ENCODE peak calls at places on chromosomes 16 and 17, in seven cellular contexts. One of them, this sample, is unnamed.

GRCh38 chr17:1076299-1076981 is 79.5 kb downstream of the TIMM22 start:
- DNase-seq in IMR-90: no peak
- DNase-seq in neuronal stem cell: no peak
- DNase-seq in mesendoderm: no peak
- DNase-seq in A549: no peak
- DNase-seq in GM23248: no peak
- DNase-seq in neural progenitor cell: no peak
- DNase-seq in this sample: no peak

GRCh38 chr16:71230122-71230845 is at the start of gene HYDIN:
- DNase-seq in IMR-90: peak; percentile 30
- DNase-seq in neuronal stem cell: peak; percentile 88
- DNase-seq in mesendoderm: peak; percentile 97
- DNase-seq in A549: peak; percentile 78
- DNase-seq in GM23248: peak; percentile 63
- DNase-seq in neural progenitor cell: peak; percentile 98
- DNase-seq in this sample: peak; percentile 29

GRCh38 chr16:65117701-65118448 is 4.0 kb downstream of the CDH11 start:
- DNase-seq in IMR-90: peak; percentile 90
- DNase-seq in neuronal stem cell: peak; percentile 63
- DNase-seq in mesendoderm: peak; percentile 88
- DNase-seq in A549: peak; percentile 51
- DNase-seq in GM23248: peak; percentile 89
- DNase-seq in neural progenitor cell: peak; percentile 86
- DNase-seq in this sample: peak; percentile 77

GRCh38 chr17:73957564-73957963 is 245.9 kb upstream of the RPL38 start:
- DNase-seq in IMR-90: no peak
- DNase-seq in neuronal stem cell: no peak
- DNase-seq in mesendoderm: peak; percentile 44
- DNase-seq in A549: no peak
- DNase-seq in GM23248: no peak
- DNase-seq in neural progenitor cell: no peak
- DNase-seq in this sample: no peak

GRCh38 chr17:73030501-73030911 is 62.0 kb downstream of the SLC39A11 start:
- DNase-seq in IMR-90: peak; percentile 24
- DNase-seq in neuronal stem cell: no peak
- DNase-seq in mesendoderm: no peak
- DNase-seq in A549: no peak
- DNase-seq in GM23248: peak; percentile 67
- DNase-seq in neural progenitor cell: no peak
- DNase-seq in this sample: no peak

GRCh38 chr17:3020381-3020780 is 43.0 kb downstream of the OR1D5 start:
- DNase-seq in IMR-90: no peak
- DNase-seq in neuronal stem cell: no peak
- DNase-seq in mesendoderm: no peak
- DNase-seq in A549: no peak
- DNase-seq in GM23248: no peak
- DNase-seq in neural progenitor cell: no peak
- DNase-seq in this sample: no peak

GRCh38 chr17:61597606-61598005 is 6.6 kb upstream of the NACA2 start:
- DNase-seq in IMR-90: no peak
- DNase-seq in neuronal stem cell: no peak
- DNase-seq in mesendoderm: no peak
- DNase-seq in A549: no peak
- DNase-seq in GM23248: no peak
- DNase-seq in neural progenitor cell: no peak
- DNase-seq in this sample: no peak

GRCh38 chr16:79651363-79651762 is 50.8 kb upstream of the MAF start:
- DNase-seq in IMR-90: peak; percentile 1
- DNase-seq in neuronal stem cell: no peak
- DNase-seq in mesendoderm: no peak
- DNase-seq in A549: peak; percentile 25
- DNase-seq in GM23248: peak; percentile 7
- DNase-seq in neural progenitor cell: no peak
- DNase-seq in this sample: peak; percentile 80

GRCh38 chr16:969508-970378 is 1.0 kb downstream of the LMF1 start:
- DNase-seq in IMR-90: peak; percentile 13
- DNase-seq in neuronal stem cell: no peak
- DNase-seq in mesendoderm: peak; percentile 18
- DNase-seq in A549: no peak
- DNase-seq in GM23248: peak; percentile 69
- DNase-seq in neural progenitor cell: no peak
- DNase-seq in this sample: no peak

GRCh38 chr17:794876-795275 is 12.7 kb downstream of the MRM3 start:
- DNase-seq in IMR-90: peak; percentile 59
- DNase-seq in neuronal stem cell: peak; percentile 70
- DNase-seq in mesendoderm: peak; percentile 84
- DNase-seq in A549: peak; percentile 87
- DNase-seq in GM23248: peak; percentile 92
- DNase-seq in neural progenitor cell: peak; percentile 92
- DNase-seq in this sample: peak; percentile 36

GRCh38 chr17:50151937-50152547 is 1.6 kb upstream of the PPP1R9B start:
- DNase-seq in IMR-90: peak; percentile 87
- DNase-seq in neuronal stem cell: peak; percentile 77
- DNase-seq in mesendoderm: peak; percentile 98
- DNase-seq in A549: peak; percentile 99
- DNase-seq in GM23248: peak; percentile 92
- DNase-seq in neural progenitor cell: peak; percentile 92
- DNase-seq in this sample: peak; percentile 80

GRCh38 chr16:29007865-29008593 is 23.2 kb downstream of the LAT start:
- DNase-seq in IMR-90: peak; percentile 90
- DNase-seq in neuronal stem cell: no peak
- DNase-seq in mesendoderm: no peak
- DNase-seq in A549: no peak
- DNase-seq in GM23248: peak; percentile 86
- DNase-seq in neural progenitor cell: no peak
- DNase-seq in this sample: peak; percentile 81

GRCh38 chr16:9297437-9298113 is 206.1 kb downstream of the HAPSTR1 start:
- DNase-seq in IMR-90: no peak
- DNase-seq in neuronal stem cell: no peak
- DNase-seq in mesendoderm: peak; percentile 70
- DNase-seq in A549: peak; percentile 36
- DNase-seq in GM23248: peak; percentile 29
- DNase-seq in neural progenitor cell: peak; percentile 61
- DNase-seq in this sample: no peak

GRCh38 chr16:89693931-89694783 is 7.3 kb downstream of the SPATA2L start:
- DNase-seq in IMR-90: no peak
- DNase-seq in neuronal stem cell: no peak
- DNase-seq in mesendoderm: no peak
- DNase-seq in A549: no peak
- DNase-seq in GM23248: no peak
- DNase-seq in neural progenitor cell: no peak
- DNase-seq in this sample: no peak

GRCh38 chr16:1715220-1715619 is 9.2 kb downstream of the MAPK8IP3 start:
- DNase-seq in IMR-90: no peak
- DNase-seq in neuronal stem cell: no peak
- DNase-seq in mesendoderm: no peak
- DNase-seq in A549: no peak
- DNase-seq in GM23248: no peak
- DNase-seq in neural progenitor cell: no peak
- DNase-seq in this sample: no peak

GRCh38 chr16:79098897-79099296 is 501.6 kb downstream of the MAF start:
- DNase-seq in IMR-90: no peak
- DNase-seq in neuronal stem cell: no peak
- DNase-seq in mesendoderm: no peak
- DNase-seq in A549: no peak
- DNase-seq in GM23248: no peak
- DNase-seq in neural progenitor cell: no peak
- DNase-seq in this sample: no peak

GRCh38 chr17:7293821-7294613 is 422 bp downstream of the YBX2 start:
- DNase-seq in IMR-90: no peak
- DNase-seq in neuronal stem cell: no peak
- DNase-seq in mesendoderm: peak; percentile 67
- DNase-seq in A549: no peak
- DNase-seq in GM23248: no peak
- DNase-seq in neural progenitor cell: peak; percentile 77
- DNase-seq in this sample: no peak

GRCh38 chr17:73325527-73325842 is 13.7 kb upstream of the CDC42EP4 start:
- DNase-seq in IMR-90: peak; percentile 63
- DNase-seq in neuronal stem cell: no peak
- DNase-seq in mesendoderm: no peak
- DNase-seq in A549: no peak
- DNase-seq in GM23248: peak; percentile 90
- DNase-seq in neural progenitor cell: no peak
- DNase-seq in this sample: no peak

GRCh38 chr17:41404024-41404651 is 6.7 kb upstream of the KRT31 start:
- DNase-seq in IMR-90: peak; percentile 97
- DNase-seq in neuronal stem cell: no peak
- DNase-seq in mesendoderm: peak; percentile 27
- DNase-seq in A549: peak; percentile 77
- DNase-seq in GM23248: peak; percentile 97
- DNase-seq in neural progenitor cell: no peak
- DNase-seq in this sample: peak; percentile 98

GRCh38 chr16:22262460-22262859 is 34.7 kb upstream of the POLR3E start:
- DNase-seq in IMR-90: peak; percentile 45
- DNase-seq in neuronal stem cell: no peak
- DNase-seq in mesendoderm: no peak
- DNase-seq in A549: no peak
- DNase-seq in GM23248: peak; percentile 60
- DNase-seq in neural progenitor cell: no peak
- DNase-seq in this sample: peak; percentile 30

GRCh38 chr16:89633064-89633631 is 19.7 kb downstream of the DPEP1 start:
- DNase-seq in IMR-90: peak; percentile 73
- DNase-seq in neuronal stem cell: no peak
- DNase-seq in mesendoderm: no peak
- DNase-seq in A549: peak; percentile 72
- DNase-seq in GM23248: peak; percentile 96
- DNase-seq in neural progenitor cell: no peak
- DNase-seq in this sample: peak; percentile 62

DNA sequence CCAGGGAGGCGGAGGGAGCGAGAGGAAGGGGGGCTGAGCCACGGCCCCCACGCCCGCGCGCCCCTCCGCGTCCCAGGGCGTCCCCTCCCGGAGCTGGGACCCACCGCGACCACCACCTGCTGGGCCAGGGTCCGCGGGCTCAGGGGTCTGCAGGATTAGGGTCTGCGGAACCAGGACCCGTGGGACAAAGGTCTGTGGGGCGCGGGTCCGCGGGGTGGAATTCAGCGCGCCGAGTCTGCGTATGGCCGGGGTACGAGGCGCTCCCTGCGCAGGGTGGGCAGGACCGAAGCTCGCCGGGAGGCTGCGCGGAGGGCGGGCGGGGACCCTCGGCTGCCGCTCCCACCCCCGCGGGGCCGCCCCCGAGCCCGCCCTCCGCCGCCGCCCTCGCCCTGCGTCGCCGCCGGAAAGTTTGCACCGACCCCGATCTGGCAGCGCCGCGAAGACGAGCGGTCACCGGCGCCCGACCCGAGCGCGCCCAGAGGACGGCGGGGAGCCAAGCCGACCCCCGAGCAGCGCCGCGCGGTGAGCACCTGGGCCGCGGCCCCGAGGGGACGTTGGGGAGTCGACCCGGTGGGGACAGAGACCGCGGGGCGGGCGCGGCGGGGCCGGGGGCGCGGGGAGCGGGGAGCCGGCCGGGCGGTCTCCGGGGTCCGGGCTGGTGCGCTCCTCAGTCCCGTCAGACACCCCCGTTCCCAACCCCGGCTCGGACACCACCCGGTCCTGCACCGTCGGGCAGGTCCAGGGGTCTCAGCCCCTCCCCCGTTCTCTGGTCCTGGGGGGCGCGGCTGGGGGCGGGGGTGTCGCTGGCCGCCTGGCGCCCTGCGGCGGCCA is at the start of gene GCGR:
- DNase-seq in IMR-90: no peak
- DNase-seq in neuronal stem cell: no peak
- DNase-seq in mesendoderm: no peak
- DNase-seq in A549: no peak
- DNase-seq in GM23248: no peak
- DNase-seq in neural progenitor cell: peak; percentile 49
- DNase-seq in this sample: no peak
- H3K4me3 ChIP-seq in IMR-90: no peak within 1 kb of the TSS
- H3K4me3 ChIP-seq in neuronal stem cell: no peak within 1 kb of the TSS
- H3K4me3 ChIP-seq in mesendoderm: no peak within 1 kb of the TSS
- H3K4me3 ChIP-seq in A549: peak within 1 kb of the TSS; percentile 42
- H3K4me3 ChIP-seq in GM23248: no peak within 1 kb of the TSS
- H3K4me3 ChIP-seq in neural progenitor cell: peak within 1 kb of the TSS; percentile 49
- H3K4me3 ChIP-seq in this sample: no peak within 1 kb of the TSS

GRCh38 chr17:80034654-80034976 is 1.1 kb downstream of the TBC1D16 start:
- DNase-seq in IMR-90: no peak
- DNase-seq in neuronal stem cell: no peak
- DNase-seq in mesendoderm: no peak
- DNase-seq in A549: no peak
- DNase-seq in GM23248: no peak
- DNase-seq in neural progenitor cell: no peak
- DNase-seq in this sample: no peak
- H3K4me2 ChIP-seq in IMR-90: peak overlapping the region; percentile 98
- H3K4me2 ChIP-seq in neuronal stem cell: peak overlapping the region; percentile 86
- H3K4me2 ChIP-seq in mesendoderm: peak overlapping the region; percentile 51
- H3K4me2 ChIP-seq in A549: peak overlapping the region; percentile 91
- H3K4me2 ChIP-seq in GM23248: peak overlapping the region; percentile 93
- H3K4me2 ChIP-seq in neural progenitor cell: peak overlapping the region; percentile 79
- H3K4me2 ChIP-seq in this sample: peak overlapping the region; percentile 88

DNA sequence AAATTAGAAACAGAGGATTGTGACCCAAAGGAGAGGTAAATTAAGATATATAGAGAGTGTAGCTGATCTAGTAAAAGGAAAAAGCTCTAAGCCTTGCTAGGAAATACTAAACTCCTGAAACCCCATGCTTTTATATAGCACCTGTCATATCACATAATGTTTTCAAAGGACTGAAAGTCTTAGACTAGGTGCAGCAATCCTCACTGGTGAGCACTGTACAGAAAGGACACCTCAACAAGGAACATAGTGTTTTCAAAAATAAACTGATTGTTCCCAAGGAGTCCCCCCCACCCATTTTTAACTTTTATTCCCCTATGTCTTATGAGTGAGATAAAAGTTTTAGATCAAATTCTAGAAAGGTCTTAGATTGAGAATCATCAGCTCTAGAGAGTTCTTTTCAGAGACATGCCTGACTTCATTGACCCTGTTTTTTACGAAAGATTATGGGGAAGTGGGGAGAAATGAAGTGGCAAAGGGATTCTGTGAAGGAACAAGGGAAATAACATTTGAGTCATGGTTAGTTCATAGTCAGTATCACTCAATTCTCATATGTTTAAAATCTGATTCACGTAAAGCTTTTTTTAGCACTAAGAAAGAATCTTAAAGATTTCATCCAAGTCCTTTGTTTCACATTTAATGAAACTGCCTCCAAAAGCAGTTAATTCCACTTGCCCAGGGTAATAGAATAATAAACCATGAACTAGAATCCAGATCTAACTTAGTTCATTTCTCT is 166.4 kb downstream of the CYB561 start:
- DNase-seq in IMR-90: peak; percentile 87
- DNase-seq in neuronal stem cell: no peak
- DNase-seq in mesendoderm: no peak
- DNase-seq in A549: no peak
- DNase-seq in GM23248: peak; percentile 82
- DNase-seq in neural progenitor cell: no peak
- DNase-seq in this sample: peak; percentile 76
- H3K4me3 ChIP-seq in IMR-90: no peak overlapping the region
- H3K4me3 ChIP-seq in neuronal stem cell: no peak overlapping the region
- H3K4me3 ChIP-seq in mesendoderm: no peak overlapping the region
- H3K4me3 ChIP-seq in A549: no peak overlapping the region
- H3K4me3 ChIP-seq in GM23248: peak overlapping the region; percentile 65
- H3K4me3 ChIP-seq in neural progenitor cell: no peak overlapping the region
- H3K4me3 ChIP-seq in this sample: peak overlapping the region; percentile 2

DNA sequence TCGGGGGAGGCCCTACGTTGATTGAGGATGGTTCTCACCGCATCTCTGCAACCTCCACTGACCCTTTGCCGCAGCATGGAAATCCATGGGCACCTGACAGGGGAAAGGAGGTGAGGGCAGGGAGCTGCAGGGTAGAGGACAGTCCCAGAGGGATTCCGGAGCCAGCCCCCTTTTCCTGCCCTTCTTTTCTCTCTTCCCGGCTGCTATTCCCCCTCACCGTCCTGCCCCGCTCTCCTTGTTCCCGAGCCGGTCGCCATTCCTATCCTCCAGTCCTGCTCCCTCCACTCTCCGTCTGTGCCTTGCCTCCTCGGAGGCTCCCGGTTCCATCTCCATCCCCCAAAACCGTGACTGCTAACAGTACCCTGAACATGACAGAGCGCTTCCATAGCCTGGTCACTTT is 4.8 kb downstream of the SPATA32 start:
- DNase-seq in IMR-90: no peak
- DNase-seq in neuronal stem cell: no peak
- DNase-seq in mesendoderm: no peak
- DNase-seq in A549: no peak
- DNase-seq in GM23248: no peak
- DNase-seq in neural progenitor cell: no peak
- DNase-seq in this sample: no peak
- H3K4me2 ChIP-seq in IMR-90: no peak overlapping the region
- H3K4me2 ChIP-seq in neuronal stem cell: no peak overlapping the region
- H3K4me2 ChIP-seq in mesendoderm: no peak overlapping the region
- H3K4me2 ChIP-seq in A549: no peak overlapping the region
- H3K4me2 ChIP-seq in GM23248: no peak overlapping the region
- H3K4me2 ChIP-seq in neural progenitor cell: no peak overlapping the region
- H3K4me2 ChIP-seq in this sample: no peak overlapping the region

This sample was measured in astrocyte.